ENCODE peak calls at places on chromosomes 3 and 15, in four cellular contexts. E, L, X and M are unnamed samples. For H3K79me2, the result is how much of the 10 kb centered on the place peaks cover.

GRCh38 chr3:138681463-138682215 is 73.1 kb downstream of the FAIM start:
- DNase-seq in E (no peak), L (no peak), X (no peak), M (no peak)

GRCh38 chr3:77204788-77205187 is 164.9 kb downstream of the ROBO2 start:
- DNase-seq in X (peak), L (no peak), E (no peak), M (no peak)

GRCh38 chr3:129160891-129161859 is at the start of gene ISY1:
- DNase-seq in E (peak), L (peak), X (peak), M (peak)

GRCh38 chr15:58684036-58684700 is 65.3 kb downstream of the ADAM10 start:
- DNase-seq in E (no peak), X (no peak), L (no peak), M (no peak)

GRCh38 chr3:129046037-129046731 is 14.4 kb upstream of the GP9 start:
- DNase-seq in L (peak), E (no peak), X (peak), M (no peak)

GRCh38 chr3:149473314-149473990 is 1.0 kb upstream of the TM4SF4 start:
- DNase-seq in X (no peak), L (no peak), E (no peak), M (no peak)

GRCh38 chr3:150254199-150254786 is 153.8 kb upstream of the TSC22D2 start:
- DNase-seq in L (no peak), X (no peak), E (no peak), M (no peak)

GRCh38 chr3:113697192-113698090 is 999 bp upstream of the USF3 start:
- DNase-seq in X (peak), E (no peak), L (peak), M (peak)

DNA sequence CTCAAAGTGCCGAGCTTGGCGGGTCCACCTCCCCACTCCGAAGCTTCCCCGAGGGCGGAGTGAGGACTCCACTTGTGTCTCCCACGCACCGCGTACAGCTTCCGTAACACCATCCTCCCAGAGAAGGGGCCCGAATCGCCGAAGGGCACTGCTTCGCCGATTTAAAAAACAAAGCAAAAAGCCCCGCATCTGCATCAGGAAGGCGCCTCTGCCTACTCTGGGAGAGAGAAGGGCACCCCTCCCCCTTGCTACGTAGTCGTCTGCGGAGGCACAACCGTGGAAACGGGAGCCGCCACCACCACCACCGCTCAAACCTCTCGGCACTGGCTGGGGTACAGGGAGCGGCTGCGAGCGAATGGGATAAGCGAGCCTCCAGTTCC is 492 bp downstream of the NCBP2 start:
- DNase-seq in X (no peak), L (no peak), E (peak), M (no peak)
- H4K8ac ChIP-seq in X (peak), L (no peak), E (peak), M (no peak)

GRCh38 chr3:23900744-23901143 is 16.0 kb downstream of the NKIRAS1 start:
- DNase-seq in E (peak), X (no peak), L (no peak), M (no peak)
- H3K4me2 ChIP-seq in E (no peak), X (no peak), L (no peak), M (no peak)

GRCh38 chr3:11998091-11998490 is 6.1 kb upstream of the SYN2 start:
- DNase-seq in L (no peak), E (no peak), X (no peak), M (no peak)

GRCh38 chr3:11991751-11992150 is 12.4 kb upstream of the SYN2 start:
- DNase-seq in L (no peak), E (no peak), X (no peak), M (no peak)

GRCh38 chr3:11996500-11996899 is 7.7 kb upstream of the SYN2 start:
- DNase-seq in X (no peak), L (no peak), E (no peak), M (no peak)

GRCh38 chr3:11989383-11990050 is 14.7 kb upstream of the SYN2 start:
- DNase-seq in E (no peak), X (no peak), L (no peak), M (no peak)

GRCh38 chr3:11995061-11995460 is 9.1 kb upstream of the SYN2 start:
- DNase-seq in X (peak), E (no peak), L (peak), M (peak)
- H3K79me2 ChIP-seq in X (under half), E (under half), L (under half), M (under half)

GRCh38 chr15:26738996-26739395 is 33.9 kb downstream of the GABRB3 start:
- DNase-seq in E (no peak), L (no peak), X (no peak), M (no peak)

GRCh38 chr15:26739791-26740190 is 33.1 kb downstream of the GABRB3 start:
- DNase-seq in X (no peak), L (no peak), E (no peak), M (no peak)

GRCh38 chr15:26731965-26732364 is 40.9 kb downstream of the GABRB3 start:
- DNase-seq in X (no peak), L (no peak), E (no peak), M (no peak)

GRCh38 chr15:26736502-26737248 is 36.2 kb downstream of the GABRB3 start:
- DNase-seq in L (no peak), X (no peak), E (no peak), M (peak)
- H4K8ac ChIP-seq in L (no peak), X (no peak), E (no peak), M (no peak)

GRCh38 chr3:134364936-134365765 is 9.1 kb downstream of the AMOTL2 start:
- DNase-seq in E (no peak), X (no peak), L (no peak), M (no peak)
- H3K4me2 ChIP-seq in E (no peak), X (peak), L (no peak), M (no peak)

GRCh38 chr3:71070497-71071465 is 512.7 kb downstream of the FOXP1 start:
- DNase-seq in X (no peak), L (no peak), E (peak), M (no peak)
- H3K79me2 ChIP-seq in X (under half), L (under half), E (under half), M (under half)

DNA sequence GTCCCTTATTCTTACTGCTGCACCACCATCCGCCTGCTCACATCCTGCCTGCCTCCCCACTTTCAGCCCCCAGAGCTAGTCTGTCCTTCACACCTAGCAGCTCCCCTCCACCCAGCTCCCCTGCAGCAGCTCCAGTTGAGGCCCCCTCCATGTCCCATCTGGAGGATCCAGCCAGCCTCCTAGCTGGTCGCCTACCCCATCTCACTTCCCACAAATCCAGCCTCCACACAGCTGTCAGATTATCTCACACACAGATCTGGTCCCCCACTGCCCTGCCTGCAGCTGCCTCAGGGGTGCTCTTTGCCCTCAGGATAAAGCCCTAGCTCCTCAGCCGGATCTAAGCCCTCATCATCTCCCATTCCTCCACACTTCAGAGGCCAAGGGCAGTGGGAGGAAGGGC is 8.8 kb upstream of the SEMA7A start:
- DNase-seq in X (no peak), E (no peak), L (no peak), M (no peak)
- H4K8ac ChIP-seq in X (no peak), E (no peak), L (no peak), M (no peak)

GRCh38 chr3:25429441-25429907 is 1.4 kb downstream of the RARB start:
- DNase-seq in L (no peak), X (no peak), E (no peak), M (no peak)

GRCh38 chr3:25430942-25431570 is 3.0 kb downstream of the RARB start:
- DNase-seq in E (no peak), X (no peak), L (no peak), M (no peak)

GRCh38 chr3:25432191-25432720 is 4.2 kb downstream of the RARB start:
- DNase-seq in L (no peak), X (no peak), E (no peak), M (no peak)

GRCh38 chr3:25428950-25429349 is 887 bp downstream of the RARB start:
- DNase-seq in X (no peak), L (no peak), E (no peak), M (no peak)

GRCh38 chr3:25429960-25430941 is 2.2 kb downstream of the RARB start:
- DNase-seq in L (no peak), X (no peak), E (no peak), M (peak)
- H3K4me2 ChIP-seq in L (no peak), X (no peak), E (peak), M (no peak)